ENCODE peak calls at places on chromosomes 5 and 9, in seven cellular contexts. N is mesenchymal stem cell, F is H9, P is mesendoderm, D is neuronal stem cell, A is H1, B is trophoblast cell. I is an unnamed sample.

GRCh38 chr5:56979968-56980367 is 28.0 kb upstream of the MIER3 start:
- DNase-seq in N (no peak), F (no peak), P (no peak), D (no peak), A (no peak), B (no peak), I (no peak)

GRCh38 chr9:134822541-134822940 is 58.1 kb upstream of the FCN2 start:
- DNase-seq in N (no peak), F (no peak), P (no peak), D (no peak), A (no peak), B (no peak), I (no peak)

GRCh38 chr9:125931211-125931610 is 184.0 kb downstream of the PBX3 start:
- DNase-seq in N (no peak), F (no peak), P (no peak), D (no peak), A (no peak), B (no peak), I (no peak)

GRCh38 chr5:68251804-68252648 is 36.5 kb downstream of the PIK3R1 start:
- DNase-seq in N (peak), F (no peak), P (peak), D (no peak), A (no peak), B (no peak), I (peak)

GRCh38 chr9:120925535-120926396 is 830 bp downstream of the TRAF1 start:
- DNase-seq in N (peak), F (no peak), P (no peak), D (no peak), A (no peak), B (peak), I (peak)

GRCh38 chr9:131275332-131276106 is 791 bp downstream of the FAM78A start:
- DNase-seq in N (no peak), F (peak), P (peak), D (no peak), A (no peak), B (peak), I (no peak)

GRCh38 chr5:177433658-177434217 is 7.3 kb downstream of the GRK6 start:
- DNase-seq in N (no peak), F (no peak), P (no peak), D (no peak), A (no peak), B (no peak), I (no peak)

GRCh38 chr9:92671323-92671722 is 1.4 kb upstream of the IPPK start:
- DNase-seq in N (peak), F (no peak), P (peak), D (no peak), A (no peak), B (peak), I (peak)

GRCh38 chr9:133774799-133775198 is 36.6 kb upstream of the SARDH start:
- DNase-seq in N (no peak), F (no peak), P (no peak), D (no peak), A (no peak), B (no peak), I (no peak)

GRCh38 chr5:4058899-4059298 is 463.3 kb downstream of the IRX1 start:
- DNase-seq in N (no peak), F (peak), P (peak), D (no peak), A (no peak), B (peak), I (no peak)

GRCh38 chr9:123349691-123350480 is 6.1 kb upstream of the CRB2 start:
- DNase-seq in N (peak), F (peak), P (peak), D (peak), A (peak), B (peak), I (peak)

GRCh38 chr5:170483701-170484458 is 19.9 kb upstream of the KCNIP1 start:
- DNase-seq in N (peak), F (peak), P (peak), D (no peak), A (no peak), B (peak), I (no peak)

GRCh38 chr5:114362977-114363721 is 1.3 kb downstream of the KCNN2 start:
- DNase-seq in N (peak), F (peak), P (peak), D (peak), A (no peak), B (no peak), I (peak)

GRCh38 chr9:113164536-113165300 is 13.9 kb downstream of the SLC31A2 start:
- DNase-seq in N (peak), F (no peak), P (peak), D (no peak), A (no peak), B (no peak), I (peak)

GRCh38 chr5:134142088-134142487 is 27.6 kb downstream of the TCF7 start:
- DNase-seq in N (no peak), F (peak), P (no peak), D (no peak), A (no peak), B (no peak), I (no peak)
- H2BK120ac ChIP-seq in N (no peak), F (no peak), P (no peak), D (no peak), A (no peak), B (no peak), I (no peak)

DNA sequence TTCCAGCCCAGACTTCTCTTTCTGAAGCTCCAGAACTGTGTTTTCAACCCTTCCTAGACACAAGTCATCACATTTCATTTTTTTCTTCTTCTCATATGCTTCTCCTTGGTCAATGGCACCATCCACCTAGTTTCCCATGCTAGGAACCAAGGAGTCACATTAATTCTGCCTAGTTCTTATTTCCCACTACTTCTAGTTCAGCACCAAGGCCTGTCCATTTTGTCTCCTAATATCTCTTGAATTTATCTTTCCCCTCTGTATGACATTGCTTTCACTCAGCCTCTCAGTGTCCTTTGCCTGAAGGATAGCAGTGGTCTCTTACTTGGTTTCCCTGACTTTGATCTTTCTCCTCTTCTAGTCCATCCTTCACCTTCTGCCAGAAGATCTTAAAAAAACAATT is 38.8 kb downstream of the ARHGEF28 start:
- DNase-seq in N (no peak), F (no peak), P (no peak), D (no peak), A (no peak), B (no peak), I (no peak)
- H2BK120ac ChIP-seq in N (no peak), F (no peak), P (no peak), D (no peak), A (no peak), B (no peak), I (no peak)

DNA sequence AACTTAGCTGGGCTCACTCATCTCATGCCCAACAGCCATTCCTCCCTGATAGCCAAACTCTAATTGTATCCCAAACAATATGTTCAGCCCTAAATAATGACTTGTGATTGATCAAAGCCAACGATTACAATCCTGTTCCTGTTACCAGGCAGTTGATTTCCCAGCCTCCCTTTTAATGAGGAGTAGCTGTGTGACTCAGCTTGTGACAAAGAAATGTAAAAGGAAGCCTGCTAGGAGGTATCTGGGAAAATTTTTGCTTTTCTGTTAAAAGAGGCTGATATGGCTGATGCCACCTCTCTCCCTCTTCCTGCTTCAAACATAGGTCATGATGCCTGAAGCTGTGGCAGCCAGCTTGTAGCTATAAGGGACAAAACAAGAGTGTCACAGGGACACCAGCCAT is 19.6 kb upstream of the ENC1 start:
- DNase-seq in N (no peak), F (no peak), P (no peak), D (no peak), A (no peak), B (no peak), I (peak)
- H2BK120ac ChIP-seq in N (no peak), F (no peak), P (no peak), D (no peak), A (no peak), B (no peak), I (no peak)

GRCh38 chr9:6590329-6590728 is 55.2 kb downstream of the GLDC start:
- DNase-seq in N (no peak), F (no peak), P (peak), D (no peak), A (no peak), B (no peak), I (no peak)
- H2BK120ac ChIP-seq in N (no peak), F (no peak), P (no peak), D (no peak), A (no peak), B (no peak), I (no peak)

GRCh38 chr5:171599396-171599795 is 179.9 kb downstream of the FGF18 start:
- DNase-seq in N (no peak), F (peak), P (no peak), D (no peak), A (no peak), B (no peak), I (no peak)

GRCh38 chr5:171601266-171601881 is 181.9 kb downstream of the FGF18 start:
- DNase-seq in N (no peak), F (peak), P (no peak), D (no peak), A (no peak), B (no peak), I (no peak)

GRCh38 chr5:171598279-171599152 is 179.1 kb downstream of the FGF18 start:
- DNase-seq in N (no peak), F (peak), P (no peak), D (no peak), A (no peak), B (no peak), I (no peak)

GRCh38 chr5:171600736-171601265 is 181.4 kb downstream of the FGF18 start:
- DNase-seq in N (no peak), F (peak), P (no peak), D (no peak), A (no peak), B (no peak), I (peak)

GRCh38 chr5:171599957-171600612 is 180.6 kb downstream of the FGF18 start:
- DNase-seq in N (no peak), F (peak), P (no peak), D (no peak), A (no peak), B (no peak), I (no peak)
- H2BK120ac ChIP-seq in N (no peak), F (no peak), P (no peak), D (no peak), A (no peak), B (no peak), I (no peak)

GRCh38 chr9:122144836-122145235 is 14.7 kb downstream of the NDUFA8 start:
- DNase-seq in N (peak), F (no peak), P (no peak), D (no peak), A (no peak), B (no peak), I (no peak)

GRCh38 chr9:122143296-122143695 is 16.3 kb downstream of the NDUFA8 start:
- DNase-seq in N (no peak), F (no peak), P (no peak), D (no peak), A (no peak), B (no peak), I (no peak)

GRCh38 chr9:122145462-122145861 is 14.1 kb downstream of the NDUFA8 start:
- DNase-seq in N (no peak), F (no peak), P (no peak), D (no peak), A (no peak), B (no peak), I (no peak)

GRCh38 chr9:122141671-122142070 is 17.9 kb downstream of the NDUFA8 start:
- DNase-seq in N (no peak), F (no peak), P (no peak), D (no peak), A (no peak), B (no peak), I (no peak)

DNA sequence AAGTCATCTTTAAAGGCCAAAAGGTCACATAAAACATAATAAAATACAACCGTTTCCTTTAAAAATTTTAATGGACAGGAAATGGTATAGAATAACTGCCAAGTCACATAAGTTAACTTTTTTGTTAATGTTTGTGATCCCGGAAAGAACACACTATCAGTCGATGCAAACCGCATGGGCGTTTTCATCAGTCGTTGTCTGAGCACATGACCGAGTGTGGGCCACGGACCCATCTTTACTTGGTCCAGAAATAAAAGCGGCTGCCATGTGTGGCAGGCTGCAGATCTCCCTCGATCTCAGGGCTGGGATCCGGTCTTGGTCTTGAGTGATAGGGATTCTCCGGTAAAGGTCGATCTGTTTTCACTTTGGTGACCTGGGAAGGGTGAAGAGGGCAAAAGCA is 15.6 kb downstream of the NDUFA8 start:
- DNase-seq in N (no peak), F (no peak), P (no peak), D (no peak), A (no peak), B (no peak), I (no peak)
- H2BK120ac ChIP-seq in N (no peak), F (no peak), P (no peak), D (no peak), A (no peak), B (no peak), I (no peak)